ENCODE peak calls at places on chromosomes 2 and 18, in eight cellular contexts. T is HCT116, Q is neural progenitor cell, W is fibroblast of lung, J is IMR-90, L is GM12878, N is MM.1S, S is mammary epithelial cell. A is an unnamed sample.

GRCh38 chr2:234606906-234607305 is 110.0 kb upstream of the ARL4C start:
- DNase-seq in S (no peak), J (peak; percentile 5), W (peak; percentile 65), Q (no peak), T (no peak), N (no peak), L (no peak), A (no peak)

GRCh38 chr18:48475635-48476549 is 62.9 kb upstream of the CTIF start:
- DNase-seq in J (peak; percentile 82), W (peak; percentile 77), N (peak; percentile 67), Q (peak; percentile 79), L (peak; percentile 5), S (peak; percentile 57), T (peak; percentile 67), A (peak; percentile 52)

GRCh38 chr2:15986644-15987043 is 46.3 kb downstream of the MYCN start:
- DNase-seq in S (no peak), W (no peak), N (no peak), Q (no peak), L (no peak), J (no peak), T (no peak), A (no peak)

GRCh38 chr2:63846487-63846886 is 4.8 kb downstream of the UGP2 start:
- DNase-seq in L (no peak), W (no peak), T (no peak), Q (no peak), J (no peak), S (no peak), N (no peak), A (no peak)

GRCh38 chr2:106126705-106127281 is 67.3 kb downstream of the UXS1 start:
- DNase-seq in W (no peak), N (no peak), L (no peak), T (no peak), S (no peak), Q (no peak), J (no peak), A (no peak)

GRCh38 chr2:189178726-189179606 is 595 bp downstream of the COL5A2 start:
- DNase-seq in T (no peak), N (no peak), S (peak; percentile 63), J (peak; percentile 78), L (no peak), Q (peak; percentile 43), W (peak; percentile 83), A (no peak)

GRCh38 chr2:83081835-83082522 is 1377.1 kb downstream of the SUCLG1 start:
- DNase-seq in J (peak; percentile 65), W (peak; percentile 62), L (no peak), S (peak; percentile 17), T (no peak), N (no peak), Q (no peak), A (no peak)

GRCh38 chr2:216786676-216787075 is 73.2 kb downstream of the TNP1 start:
- DNase-seq in Q (no peak), W (no peak), N (no peak), S (no peak), L (no peak), J (no peak), T (no peak), A (no peak)

GRCh38 chr2:2028041-2028440 is 283.7 kb upstream of the PXDN start:
- DNase-seq in N (no peak), J (no peak), Q (no peak), S (no peak), L (no peak), W (no peak), T (no peak), A (no peak)

GRCh38 chr2:217231724-217232123 is 371.9 kb upstream of the TNP1 start:
- DNase-seq in J (no peak), T (no peak), S (no peak), W (no peak), N (no peak), Q (no peak), L (no peak), A (no peak)

GRCh38 chr2:53842891-53843290 is 16.9 kb downstream of the GPR75 start:
- DNase-seq in S (peak; percentile 52), W (peak; percentile 25), Q (no peak), J (no peak), N (no peak), T (no peak), L (no peak), A (no peak)

GRCh38 chr2:226661789-226662545 is 137.7 kb downstream of the IRS1 start:
- DNase-seq in T (peak; percentile 88), Q (no peak), N (no peak), J (peak; percentile 93), S (peak; percentile 25), W (peak; percentile 99), L (no peak), A (no peak)

GRCh38 chr18:77376043-77376732 is 126.5 kb downstream of the GALR1 start:
- DNase-seq in Q (no peak), T (no peak), J (no peak), L (no peak), S (no peak), N (no peak), W (peak; percentile 8), A (no peak)

GRCh38 chr2:178579006-178579405 is 98.7 kb downstream of the PLEKHA3 start:
- DNase-seq in N (no peak), L (no peak), W (peak; percentile 93), J (peak; percentile 62), T (no peak), S (peak; percentile 1), Q (no peak), A (no peak)

GRCh38 chr2:6679481-6679880 is 186.2 kb downstream of the CMPK2 start:
- DNase-seq in T (no peak), L (no peak), S (no peak), J (no peak), W (no peak), Q (peak; percentile 21), N (no peak), A (no peak)

GRCh38 chr2:177261115-177261779 is 3.3 kb downstream of the NFE2L2 start:
- DNase-seq in W (peak; percentile 29), N (no peak), L (no peak), J (no peak), S (no peak), Q (no peak), T (no peak), A (no peak)
- H4K20me1 ChIP-seq in W (peaks cover 9% of the 10 kb centered on the region), N (peaks cover 35% of the 10 kb centered on the region), L (no peaks in the 10 kb centered on the region), J (peaks cover 66% of the 10 kb centered on the region), S (peaks cover 5% of the 10 kb centered on the region), Q (peaks cover 8% of the 10 kb centered on the region), T (peaks cover 19% of the 10 kb centered on the region), A (peaks cover 45% of the 10 kb centered on the region)

GRCh38 chr18:71784777-71785176 is 759.4 kb downstream of the CBLN2 start:
- DNase-seq in S (no peak), L (no peak), T (no peak), Q (no peak), N (peak; percentile 40), W (no peak), J (no peak), A (peak; percentile 0)
- TF ChIP-seq CTCF in S (no peak), L (peak; percentile 42), T (peak; percentile 34), Q (peak; percentile 43), N (peak; percentile 50), W (peak; percentile 46), J (peak; percentile 0), A (peak; percentile 61)

GRCh38 chr2:144469788-144470187 is 50.1 kb downstream of the ZEB2 start:
- DNase-seq in Q (no peak), L (no peak), N (no peak), J (no peak), T (no peak), S (no peak), W (no peak), A (no peak)

GRCh38 chr2:144467479-144468210 is 52.3 kb downstream of the ZEB2 start:
- DNase-seq in Q (peak; percentile 51), S (no peak), N (no peak), L (no peak), W (no peak), J (no peak), T (no peak), A (no peak)

GRCh38 chr2:144470819-144471218 is 49.1 kb downstream of the ZEB2 start:
- DNase-seq in S (no peak), W (peak; percentile 47), L (no peak), T (no peak), Q (no peak), N (no peak), J (no peak), A (no peak)

GRCh38 chr2:144470334-144470733 is 49.6 kb downstream of the ZEB2 start:
- DNase-seq in J (no peak), T (no peak), N (no peak), W (no peak), L (no peak), S (no peak), Q (no peak), A (no peak)

DNA sequence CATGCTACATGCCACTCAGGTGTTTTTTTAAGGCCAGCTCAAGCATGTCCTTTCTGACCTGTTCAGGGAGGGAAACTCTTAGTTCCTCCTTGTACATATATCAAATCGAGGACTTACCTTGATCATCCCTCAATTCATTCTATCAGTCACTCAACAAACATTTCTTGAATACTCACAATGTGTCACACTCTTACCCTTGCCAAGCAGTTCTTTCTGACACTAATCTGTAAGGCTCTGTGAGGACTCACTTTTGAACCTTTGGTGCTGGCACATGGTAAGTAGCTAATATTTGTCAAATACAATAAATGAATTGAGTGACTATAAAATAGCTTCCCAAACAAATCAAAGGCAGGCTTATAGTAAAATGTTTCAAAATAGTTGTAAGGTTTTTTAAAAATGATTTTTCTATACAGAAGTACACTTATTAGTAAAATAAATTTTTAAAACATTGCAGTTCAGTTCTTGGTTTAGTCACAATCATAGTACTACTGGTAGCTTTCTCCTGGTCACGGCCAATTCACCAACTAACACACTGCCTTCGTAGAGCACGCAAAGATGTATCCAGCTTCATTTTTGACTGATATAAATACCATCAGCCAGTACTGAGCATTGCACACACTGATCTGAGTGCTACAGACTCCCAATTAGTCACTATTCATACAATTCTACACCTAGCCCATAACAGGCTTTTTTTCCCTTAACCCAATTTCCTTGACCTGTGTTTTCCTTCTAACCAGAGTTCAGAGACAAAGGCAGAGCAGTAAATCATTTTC is 50.9 kb downstream of the ZEB2 start:
- DNase-seq in W (no peak), L (no peak), T (no peak), J (no peak), S (no peak), Q (no peak), N (no peak), A (no peak)
- H4K20me1 ChIP-seq in W (no peaks in the 10 kb centered on the region), L (no peaks in the 10 kb centered on the region), T (no peaks in the 10 kb centered on the region), J (peaks cover 20% of the 10 kb centered on the region), S (no peaks in the 10 kb centered on the region), Q (peaks cover 92% of the 10 kb centered on the region), N (no peaks in the 10 kb centered on the region), A (no peaks in the 10 kb centered on the region)

DNA sequence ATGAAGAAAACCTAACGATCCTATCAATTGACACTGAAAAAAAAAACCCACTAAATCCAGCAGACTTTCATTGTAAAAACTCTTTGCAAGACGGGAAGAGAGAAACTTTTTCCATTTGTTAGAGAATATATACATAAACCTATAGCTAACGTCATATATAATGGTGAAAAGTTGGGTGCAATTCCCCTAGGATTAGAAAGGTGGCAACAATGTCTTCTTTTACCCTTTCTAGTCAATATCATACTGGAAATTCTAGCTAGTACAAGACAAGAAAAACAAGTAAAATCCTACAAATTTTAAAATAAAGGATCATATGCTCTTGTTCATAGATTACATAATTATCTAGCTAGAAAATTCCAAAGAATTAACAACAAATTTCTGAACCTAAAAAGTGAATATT is 1596.5 kb upstream of the LRRTM1 start:
- DNase-seq in W (no peak), T (no peak), N (peak; percentile 34), L (no peak), Q (peak; percentile 9), J (no peak), S (no peak), A (peak; percentile 1)
- TF ChIP-seq CTCF in W (peak; percentile 36), T (peak; percentile 51), N (peak; percentile 47), L (no peak), Q (peak; percentile 54), J (no peak), S (peak; percentile 25), A (peak; percentile 42)

A was measured in OCI-LY7.